ENCODE peak calls at places on chromosomes 1 and 21, in four cellular contexts. One of them, this sample, is unnamed.

GRCh38 chr21:44304041-44304738 is 4.3 kb downstream of the PFKL start:
- DNase-seq in SK-N-SH: no peak
- DNase-seq in DND-41: no peak
- DNase-seq in IMR-90: no peak
- DNase-seq in this sample: no peak

GRCh38 chr1:28409066-28409465 is 39.5 kb downstream of the PHACTR4 start:
- DNase-seq in SK-N-SH: no peak
- DNase-seq in IMR-90: no peak
- DNase-seq in DND-41: no peak
- DNase-seq in this sample: no peak

GRCh38 chr1:206803221-206803730 is 31.0 kb upstream of the IL10 start:
- DNase-seq in IMR-90: no peak
- DNase-seq in DND-41: peak
- DNase-seq in SK-N-SH: no peak
- DNase-seq in this sample: no peak

GRCh38 chr1:64505232-64505943 is 35.5 kb downstream of the CACHD1 start:
- DNase-seq in DND-41: no peak
- DNase-seq in IMR-90: no peak
- DNase-seq in SK-N-SH: peak
- DNase-seq in this sample: peak

GRCh38 chr1:218971166-218971565 is 202.5 kb upstream of the LYPLAL1 start:
- DNase-seq in SK-N-SH: no peak
- DNase-seq in DND-41: no peak
- DNase-seq in IMR-90: peak
- DNase-seq in this sample: no peak

GRCh38 chr1:202283379-202283844 is 58.3 kb downstream of the UBE2T start:
- DNase-seq in SK-N-SH: peak
- DNase-seq in DND-41: peak
- DNase-seq in IMR-90: peak
- DNase-seq in this sample: no peak

GRCh38 chr1:241411776-241412338 is 54.9 kb upstream of the RGS7 start:
- DNase-seq in DND-41: no peak
- DNase-seq in SK-N-SH: no peak
- DNase-seq in IMR-90: no peak
- DNase-seq in this sample: no peak

GRCh38 chr1:210394281-210394798 is 65.6 kb downstream of the HHAT start:
- DNase-seq in DND-41: peak
- DNase-seq in IMR-90: peak
- DNase-seq in SK-N-SH: no peak
- DNase-seq in this sample: no peak

GRCh38 chr1:50458507-50458906 is 35.3 kb upstream of the DMRTA2 start:
- DNase-seq in DND-41: no peak
- DNase-seq in IMR-90: no peak
- DNase-seq in SK-N-SH: no peak
- DNase-seq in this sample: no peak

GRCh38 chr21:43727571-43728466 is 8.9 kb downstream of the PDXK start:
- DNase-seq in DND-41: no peak
- DNase-seq in IMR-90: peak
- DNase-seq in SK-N-SH: no peak
- DNase-seq in this sample: peak

GRCh38 chr1:116334015-116334547 is 39.0 kb upstream of the ATP1A1 start:
- DNase-seq in IMR-90: peak
- DNase-seq in SK-N-SH: no peak
- DNase-seq in DND-41: no peak
- DNase-seq in this sample: no peak

GRCh38 chr21:37503848-37504467 is 137.4 kb downstream of the DYRK1A start:
- DNase-seq in DND-41: no peak
- DNase-seq in IMR-90: peak
- DNase-seq in SK-N-SH: no peak
- DNase-seq in this sample: peak

DNA sequence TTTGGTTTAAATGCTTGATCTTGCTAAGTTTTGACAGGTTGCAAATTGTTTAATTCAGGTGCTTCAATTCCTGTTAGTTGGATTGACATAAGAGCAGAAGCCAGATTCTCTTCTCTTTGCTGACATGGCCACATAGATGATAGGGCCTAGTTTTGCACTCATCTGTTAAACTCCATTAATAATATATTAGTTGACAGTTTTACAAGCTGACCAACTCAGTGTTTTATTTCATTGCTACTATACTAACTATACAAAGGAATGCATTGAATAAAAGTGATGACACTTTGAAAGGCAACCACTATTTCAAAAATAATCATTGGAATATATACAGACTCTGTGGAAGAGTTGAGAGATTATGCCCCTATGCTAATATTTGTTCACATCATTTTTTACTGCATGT is 255.6 kb upstream of the DPYD start:
- DNase-seq in DND-41: no peak
- DNase-seq in SK-N-SH: no peak
- DNase-seq in IMR-90: no peak
- DNase-seq in this sample: no peak
- H3K4me2 ChIP-seq in DND-41: no peak
- H3K4me2 ChIP-seq in SK-N-SH: no peak
- H3K4me2 ChIP-seq in IMR-90: no peak
- H3K4me2 ChIP-seq in this sample: no peak

DNA sequence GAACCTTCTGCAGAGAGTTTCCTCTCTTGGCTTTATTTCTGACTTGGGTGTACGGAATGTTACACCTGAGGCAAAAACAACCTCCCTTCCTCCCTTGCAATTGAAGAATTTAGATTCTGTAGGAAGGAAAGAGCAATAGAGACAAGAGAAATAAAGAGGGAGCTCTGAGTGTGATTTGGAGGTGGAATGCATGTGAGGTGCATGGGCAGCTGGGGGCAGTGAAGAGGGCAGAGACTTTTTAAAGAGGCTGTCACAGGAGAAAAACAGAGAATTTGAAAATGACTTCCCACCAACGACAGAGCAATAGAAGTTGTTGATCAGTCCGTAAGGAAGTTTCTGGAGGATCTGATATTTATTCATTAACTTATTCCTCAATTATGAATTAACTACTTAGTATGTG is 172.0 kb upstream of the B3GALT2 start:
- DNase-seq in SK-N-SH: no peak
- DNase-seq in IMR-90: no peak
- DNase-seq in DND-41: no peak
- DNase-seq in this sample: no peak
- TF ChIP-seq CTCF in SK-N-SH: no peak
- TF ChIP-seq CTCF in IMR-90: no peak
- TF ChIP-seq CTCF in DND-41: no peak
- TF ChIP-seq CTCF in this sample: no peak

DNA sequence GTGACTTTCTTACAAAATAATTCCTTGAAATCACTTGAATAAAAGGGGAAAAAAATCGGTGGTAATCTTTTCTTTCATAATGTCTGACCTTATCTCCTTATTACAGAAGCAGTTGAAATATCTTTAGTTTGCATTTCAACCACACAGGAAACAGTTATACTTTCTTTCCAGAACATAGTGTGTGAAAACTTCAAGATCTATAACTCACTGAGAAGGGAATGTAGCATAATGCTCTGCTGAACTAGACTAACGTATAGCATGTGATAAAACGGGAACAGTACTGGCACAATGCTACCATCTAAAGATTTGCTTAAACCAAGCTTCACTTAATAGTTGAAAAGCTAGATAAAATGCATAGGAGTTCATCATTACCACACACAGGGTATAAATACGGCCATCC is 45.0 kb downstream of the VAV3 start:
- DNase-seq in DND-41: no peak
- DNase-seq in SK-N-SH: no peak
- DNase-seq in IMR-90: no peak
- DNase-seq in this sample: no peak
- H3K27ac ChIP-seq in DND-41: peak
- H3K27ac ChIP-seq in SK-N-SH: no peak
- H3K27ac ChIP-seq in IMR-90: no peak
- H3K27ac ChIP-seq in this sample: no peak

DNA sequence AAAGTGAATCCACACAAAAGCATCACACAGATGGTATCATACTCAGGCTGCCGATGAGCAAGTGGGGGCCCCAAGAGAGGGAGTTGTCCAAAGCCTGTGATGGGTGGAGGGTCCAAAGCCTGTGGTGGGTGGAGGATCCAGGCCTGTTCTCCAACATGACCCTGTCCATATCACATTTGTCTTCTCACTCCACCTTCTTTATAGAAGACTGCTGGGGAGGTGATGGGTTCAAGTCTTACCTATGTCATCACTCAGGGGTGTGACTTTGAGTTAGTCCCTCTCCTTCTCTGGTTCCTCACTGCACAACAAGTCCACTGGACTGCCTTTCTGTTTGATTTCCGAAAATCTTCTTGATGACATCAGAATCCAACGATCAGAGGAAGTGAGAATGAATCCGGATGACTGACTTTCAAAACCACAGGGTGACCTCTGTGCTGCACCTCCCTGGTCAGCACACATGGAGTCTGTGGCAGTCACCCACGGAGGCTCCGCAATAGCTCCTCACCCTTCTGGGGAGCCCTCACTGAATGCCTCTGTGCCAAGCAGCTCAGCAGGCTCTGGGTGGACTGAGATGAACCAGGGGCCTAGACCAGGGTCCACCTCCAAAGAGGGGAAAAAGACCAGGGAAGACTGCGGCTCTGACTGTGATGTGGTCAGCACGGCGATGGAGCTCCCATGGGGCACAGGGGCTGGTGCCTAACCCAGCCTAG is 166.8 kb downstream of the HIVEP3 start:
- DNase-seq in IMR-90: peak
- DNase-seq in SK-N-SH: no peak
- DNase-seq in DND-41: no peak
- DNase-seq in this sample: peak
- H3K4me2 ChIP-seq in IMR-90: no peak
- H3K4me2 ChIP-seq in SK-N-SH: no peak
- H3K4me2 ChIP-seq in DND-41: peak
- H3K4me2 ChIP-seq in this sample: no peak

DNA sequence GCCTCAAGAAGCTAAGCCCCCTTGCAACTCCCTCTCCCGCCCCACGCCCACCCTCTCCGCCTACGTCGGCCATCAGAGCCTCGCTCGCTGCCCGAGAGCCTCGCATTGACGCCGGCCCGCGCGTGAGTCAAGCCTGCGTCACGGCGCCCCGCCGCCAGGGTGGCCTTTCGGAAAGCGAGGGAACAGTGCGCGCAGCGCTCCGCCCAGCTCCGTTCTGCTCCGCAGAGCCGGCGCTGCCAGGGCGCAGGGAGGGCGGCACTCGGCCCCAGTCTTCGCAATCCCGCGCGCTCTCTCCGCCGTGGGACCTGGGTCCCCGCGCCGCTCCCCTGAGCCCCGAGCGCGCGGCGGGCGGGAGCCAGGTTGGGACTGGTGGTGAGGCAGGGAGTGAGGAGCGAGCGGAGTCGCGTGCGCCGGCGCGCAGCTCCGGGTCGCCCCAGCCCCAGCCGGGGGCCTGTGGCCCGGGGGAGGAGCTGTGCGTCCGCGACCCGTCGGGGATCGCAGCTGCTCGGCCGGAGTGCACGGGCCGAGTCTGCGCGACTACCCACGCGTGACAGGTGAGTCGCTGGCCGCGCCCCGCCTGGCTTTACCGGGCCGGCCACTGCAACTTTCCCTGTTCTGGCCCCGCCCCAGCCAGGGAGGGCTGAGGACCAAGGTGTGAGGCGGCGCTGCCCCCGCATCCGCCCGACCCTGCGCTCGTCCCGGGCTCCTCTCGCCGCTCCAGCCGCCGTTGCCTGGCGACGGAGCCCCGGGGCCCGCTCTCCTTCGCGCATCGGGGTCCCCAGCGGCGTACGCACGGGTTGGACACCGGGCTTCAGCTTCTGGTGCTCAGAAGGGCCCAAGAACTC is at the start of gene SLC6A17:
- DNase-seq in DND-41: no peak
- DNase-seq in IMR-90: peak
- DNase-seq in SK-N-SH: peak
- DNase-seq in this sample: peak
- TF ChIP-seq CTCF in DND-41: no peak
- TF ChIP-seq CTCF in IMR-90: peak
- TF ChIP-seq CTCF in SK-N-SH: no peak
- TF ChIP-seq CTCF in this sample: no peak